ENCODE peak calls at places on chromosomes 13 and 19, in eight cellular contexts. One of them, this sample, is unnamed.

GRCh38 chr13:32737111-32737571 is 150.9 kb downstream of the PDS5B start:
- DNase-seq in A172: peak; percentile 6
- DNase-seq in memory B cell: no peak
- DNase-seq in activated CD8-positive, alpha-beta memory T cell treated with anti-CD3 and anti-CD28 coated beads for 1 hour: no peak
- DNase-seq in germinal center: peak; percentile 2
- DNase-seq in activated effector memory CD4-positive, alpha-beta T cell treated with anti-CD3 and anti-CD28 coated beads, Interleukin-2, amount 50 U/mL, for 16 hours: no peak
- DNase-seq in HTR-8/SVneo: no peak
- DNase-seq in fibroblast of the conjunctiva: no peak
- DNase-seq in this sample: peak; percentile 30

GRCh38 chr19:747432-748273 is 3.3 kb upstream of the MISP start:
- DNase-seq in A172: no peak
- DNase-seq in memory B cell: no peak
- DNase-seq in activated CD8-positive, alpha-beta memory T cell treated with anti-CD3 and anti-CD28 coated beads for 1 hour: no peak
- DNase-seq in germinal center: no peak
- DNase-seq in activated effector memory CD4-positive, alpha-beta T cell treated with anti-CD3 and anti-CD28 coated beads, Interleukin-2, amount 50 U/mL, for 16 hours: no peak
- DNase-seq in HTR-8/SVneo: no peak
- DNase-seq in fibroblast of the conjunctiva: no peak
- DNase-seq in this sample: no peak

GRCh38 chr19:55383279-55383788 is 758 bp downstream of the TMEM238 start:
- DNase-seq in A172: no peak
- DNase-seq in memory B cell: no peak
- DNase-seq in activated CD8-positive, alpha-beta memory T cell treated with anti-CD3 and anti-CD28 coated beads for 1 hour: no peak
- DNase-seq in germinal center: no peak
- DNase-seq in activated effector memory CD4-positive, alpha-beta T cell treated with anti-CD3 and anti-CD28 coated beads, Interleukin-2, amount 50 U/mL, for 16 hours: no peak
- DNase-seq in HTR-8/SVneo: no peak
- DNase-seq in fibroblast of the conjunctiva: no peak
- DNase-seq in this sample: no peak

GRCh38 chr13:98599502-98600328 is 22.8 kb upstream of the STK24 start:
- DNase-seq in A172: no peak
- DNase-seq in memory B cell: no peak
- DNase-seq in activated CD8-positive, alpha-beta memory T cell treated with anti-CD3 and anti-CD28 coated beads for 1 hour: no peak
- DNase-seq in germinal center: no peak
- DNase-seq in activated effector memory CD4-positive, alpha-beta T cell treated with anti-CD3 and anti-CD28 coated beads, Interleukin-2, amount 50 U/mL, for 16 hours: no peak
- DNase-seq in HTR-8/SVneo: peak; percentile 12
- DNase-seq in fibroblast of the conjunctiva: no peak
- DNase-seq in this sample: no peak

GRCh38 chr13:33394294-33394932 is 108.9 kb upstream of the STARD13 start:
- DNase-seq in A172: no peak
- DNase-seq in memory B cell: no peak
- DNase-seq in activated CD8-positive, alpha-beta memory T cell treated with anti-CD3 and anti-CD28 coated beads for 1 hour: no peak
- DNase-seq in germinal center: no peak
- DNase-seq in activated effector memory CD4-positive, alpha-beta T cell treated with anti-CD3 and anti-CD28 coated beads, Interleukin-2, amount 50 U/mL, for 16 hours: no peak
- DNase-seq in HTR-8/SVneo: no peak
- DNase-seq in fibroblast of the conjunctiva: no peak
- DNase-seq in this sample: no peak

GRCh38 chr13:51849145-51850101 is 4.4 kb upstream of the TMEM272 start:
- DNase-seq in A172: peak; percentile 17
- DNase-seq in memory B cell: peak; percentile 14
- DNase-seq in activated CD8-positive, alpha-beta memory T cell treated with anti-CD3 and anti-CD28 coated beads for 1 hour: no peak
- DNase-seq in germinal center: peak; percentile 64
- DNase-seq in activated effector memory CD4-positive, alpha-beta T cell treated with anti-CD3 and anti-CD28 coated beads, Interleukin-2, amount 50 U/mL, for 16 hours: peak; percentile 71
- DNase-seq in HTR-8/SVneo: peak; percentile 22
- DNase-seq in fibroblast of the conjunctiva: no peak
- DNase-seq in this sample: peak; percentile 8

GRCh38 chr19:39927524-39928356 is 6.7 kb downstream of the FCGBP start:
- DNase-seq in A172: no peak
- DNase-seq in memory B cell: no peak
- DNase-seq in activated CD8-positive, alpha-beta memory T cell treated with anti-CD3 and anti-CD28 coated beads for 1 hour: no peak
- DNase-seq in germinal center: no peak
- DNase-seq in activated effector memory CD4-positive, alpha-beta T cell treated with anti-CD3 and anti-CD28 coated beads, Interleukin-2, amount 50 U/mL, for 16 hours: no peak
- DNase-seq in HTR-8/SVneo: no peak
- DNase-seq in fibroblast of the conjunctiva: no peak
- DNase-seq in this sample: no peak

GRCh38 chr19:56949651-56950050 is 109.1 kb upstream of the PEG3 start:
- DNase-seq in A172: no peak
- DNase-seq in memory B cell: no peak
- DNase-seq in activated CD8-positive, alpha-beta memory T cell treated with anti-CD3 and anti-CD28 coated beads for 1 hour: no peak
- DNase-seq in germinal center: no peak
- DNase-seq in activated effector memory CD4-positive, alpha-beta T cell treated with anti-CD3 and anti-CD28 coated beads, Interleukin-2, amount 50 U/mL, for 16 hours: no peak
- DNase-seq in HTR-8/SVneo: no peak
- DNase-seq in fibroblast of the conjunctiva: no peak
- DNase-seq in this sample: no peak

GRCh38 chr13:99496322-99497142 is 4.7 kb upstream of the TM9SF2 start:
- DNase-seq in A172: peak; percentile 98
- DNase-seq in memory B cell: peak; percentile 53
- DNase-seq in activated CD8-positive, alpha-beta memory T cell treated with anti-CD3 and anti-CD28 coated beads for 1 hour: peak; percentile 22
- DNase-seq in germinal center: no peak
- DNase-seq in activated effector memory CD4-positive, alpha-beta T cell treated with anti-CD3 and anti-CD28 coated beads, Interleukin-2, amount 50 U/mL, for 16 hours: peak; percentile 88
- DNase-seq in HTR-8/SVneo: no peak
- DNase-seq in fibroblast of the conjunctiva: peak; percentile 38
- DNase-seq in this sample: peak; percentile 94

GRCh38 chr19:41641879-41642485 is 15.1 kb upstream of the CEACAM4 start:
- DNase-seq in A172: peak; percentile 67
- DNase-seq in memory B cell: peak; percentile 67
- DNase-seq in activated CD8-positive, alpha-beta memory T cell treated with anti-CD3 and anti-CD28 coated beads for 1 hour: peak; percentile 24
- DNase-seq in germinal center: peak; percentile 82
- DNase-seq in activated effector memory CD4-positive, alpha-beta T cell treated with anti-CD3 and anti-CD28 coated beads, Interleukin-2, amount 50 U/mL, for 16 hours: peak; percentile 88
- DNase-seq in HTR-8/SVneo: peak; percentile 80
- DNase-seq in fibroblast of the conjunctiva: peak; percentile 16
- DNase-seq in this sample: peak; percentile 50

GRCh38 chr13:44627441-44627840 is 51.3 kb upstream of the TSC22D1 start:
- DNase-seq in A172: no peak
- DNase-seq in memory B cell: no peak
- DNase-seq in activated CD8-positive, alpha-beta memory T cell treated with anti-CD3 and anti-CD28 coated beads for 1 hour: no peak
- DNase-seq in germinal center: no peak
- DNase-seq in activated effector memory CD4-positive, alpha-beta T cell treated with anti-CD3 and anti-CD28 coated beads, Interleukin-2, amount 50 U/mL, for 16 hours: no peak
- DNase-seq in HTR-8/SVneo: peak; percentile 12
- DNase-seq in fibroblast of the conjunctiva: no peak
- DNase-seq in this sample: no peak

GRCh38 chr19:1249298-1249989 is 1.1 kb downstream of the MIDN start:
- DNase-seq in A172: peak; percentile 97
- DNase-seq in memory B cell: peak; percentile 87
- DNase-seq in activated CD8-positive, alpha-beta memory T cell treated with anti-CD3 and anti-CD28 coated beads for 1 hour: peak; percentile 82
- DNase-seq in germinal center: peak; percentile 95
- DNase-seq in activated effector memory CD4-positive, alpha-beta T cell treated with anti-CD3 and anti-CD28 coated beads, Interleukin-2, amount 50 U/mL, for 16 hours: peak; percentile 97
- DNase-seq in HTR-8/SVneo: no peak
- DNase-seq in fibroblast of the conjunctiva: peak; percentile 93
- DNase-seq in this sample: peak; percentile 91

GRCh38 chr13:111292710-111293485 is 27.5 kb upstream of the TEX29 start:
- DNase-seq in A172: no peak
- DNase-seq in memory B cell: no peak
- DNase-seq in activated CD8-positive, alpha-beta memory T cell treated with anti-CD3 and anti-CD28 coated beads for 1 hour: no peak
- DNase-seq in germinal center: no peak
- DNase-seq in activated effector memory CD4-positive, alpha-beta T cell treated with anti-CD3 and anti-CD28 coated beads, Interleukin-2, amount 50 U/mL, for 16 hours: no peak
- DNase-seq in HTR-8/SVneo: no peak
- DNase-seq in fibroblast of the conjunctiva: no peak
- DNase-seq in this sample: no peak

GRCh38 chr19:29687897-29688728 is 22.9 kb downstream of the PLEKHF1 start:
- DNase-seq in A172: peak; percentile 31
- DNase-seq in memory B cell: no peak
- DNase-seq in activated CD8-positive, alpha-beta memory T cell treated with anti-CD3 and anti-CD28 coated beads for 1 hour: no peak
- DNase-seq in germinal center: no peak
- DNase-seq in activated effector memory CD4-positive, alpha-beta T cell treated with anti-CD3 and anti-CD28 coated beads, Interleukin-2, amount 50 U/mL, for 16 hours: no peak
- DNase-seq in HTR-8/SVneo: no peak
- DNase-seq in fibroblast of the conjunctiva: peak; percentile 90
- DNase-seq in this sample: no peak

GRCh38 chr13:53788286-53788685 is 759.7 kb downstream of the OLFM4 start:
- DNase-seq in A172: no peak
- DNase-seq in memory B cell: no peak
- DNase-seq in activated CD8-positive, alpha-beta memory T cell treated with anti-CD3 and anti-CD28 coated beads for 1 hour: no peak
- DNase-seq in germinal center: no peak
- DNase-seq in activated effector memory CD4-positive, alpha-beta T cell treated with anti-CD3 and anti-CD28 coated beads, Interleukin-2, amount 50 U/mL, for 16 hours: no peak
- DNase-seq in HTR-8/SVneo: no peak
- DNase-seq in fibroblast of the conjunctiva: no peak
- DNase-seq in this sample: no peak

GRCh38 chr19:46303702-46304397 is 7.0 kb downstream of the HIF3A start:
- DNase-seq in A172: no peak
- DNase-seq in memory B cell: no peak
- DNase-seq in activated CD8-positive, alpha-beta memory T cell treated with anti-CD3 and anti-CD28 coated beads for 1 hour: no peak
- DNase-seq in germinal center: no peak
- DNase-seq in activated effector memory CD4-positive, alpha-beta T cell treated with anti-CD3 and anti-CD28 coated beads, Interleukin-2, amount 50 U/mL, for 16 hours: peak; percentile 66
- DNase-seq in HTR-8/SVneo: no peak
- DNase-seq in fibroblast of the conjunctiva: no peak
- DNase-seq in this sample: no peak

GRCh38 chr13:49652691-49653305 is 24.5 kb downstream of the ARL11 start:
- DNase-seq in A172: peak; percentile 35
- DNase-seq in memory B cell: no peak
- DNase-seq in activated CD8-positive, alpha-beta memory T cell treated with anti-CD3 and anti-CD28 coated beads for 1 hour: no peak
- DNase-seq in germinal center: peak; percentile 36
- DNase-seq in activated effector memory CD4-positive, alpha-beta T cell treated with anti-CD3 and anti-CD28 coated beads, Interleukin-2, amount 50 U/mL, for 16 hours: no peak
- DNase-seq in HTR-8/SVneo: peak; percentile 62
- DNase-seq in fibroblast of the conjunctiva: no peak
- DNase-seq in this sample: peak; percentile 29

GRCh38 chr19:38482496-38482895 is 49.0 kb downstream of the RYR1 start:
- DNase-seq in A172: no peak
- DNase-seq in memory B cell: no peak
- DNase-seq in activated CD8-positive, alpha-beta memory T cell treated with anti-CD3 and anti-CD28 coated beads for 1 hour: no peak
- DNase-seq in germinal center: no peak
- DNase-seq in activated effector memory CD4-positive, alpha-beta T cell treated with anti-CD3 and anti-CD28 coated beads, Interleukin-2, amount 50 U/mL, for 16 hours: no peak
- DNase-seq in HTR-8/SVneo: no peak
- DNase-seq in fibroblast of the conjunctiva: no peak
- DNase-seq in this sample: no peak

GRCh38 chr19:33040994-33041827 is 23.5 kb downstream of the RHPN2 start:
- DNase-seq in A172: no peak
- DNase-seq in memory B cell: no peak
- DNase-seq in activated CD8-positive, alpha-beta memory T cell treated with anti-CD3 and anti-CD28 coated beads for 1 hour: no peak
- DNase-seq in germinal center: no peak
- DNase-seq in activated effector memory CD4-positive, alpha-beta T cell treated with anti-CD3 and anti-CD28 coated beads, Interleukin-2, amount 50 U/mL, for 16 hours: no peak
- DNase-seq in HTR-8/SVneo: peak; percentile 34
- DNase-seq in fibroblast of the conjunctiva: no peak
- DNase-seq in this sample: peak; percentile 95

GRCh38 chr13:32427852-32428580 is at the start of gene N4BP2L1:
- DNase-seq in A172: peak; percentile 16
- DNase-seq in memory B cell: peak; percentile 76
- DNase-seq in activated CD8-positive, alpha-beta memory T cell treated with anti-CD3 and anti-CD28 coated beads for 1 hour: peak; percentile 68
- DNase-seq in germinal center: peak; percentile 62
- DNase-seq in activated effector memory CD4-positive, alpha-beta T cell treated with anti-CD3 and anti-CD28 coated beads, Interleukin-2, amount 50 U/mL, for 16 hours: peak; percentile 95
- DNase-seq in HTR-8/SVneo: peak; percentile 57
- DNase-seq in fibroblast of the conjunctiva: no peak
- DNase-seq in this sample: peak; percentile 57

GRCh38 chr13:107141767-107142166 is 573.8 kb upstream of the ARGLU1 start:
- DNase-seq in A172: no peak
- DNase-seq in memory B cell: no peak
- DNase-seq in activated CD8-positive, alpha-beta memory T cell treated with anti-CD3 and anti-CD28 coated beads for 1 hour: no peak
- DNase-seq in germinal center: no peak
- DNase-seq in activated effector memory CD4-positive, alpha-beta T cell treated with anti-CD3 and anti-CD28 coated beads, Interleukin-2, amount 50 U/mL, for 16 hours: no peak
- DNase-seq in HTR-8/SVneo: no peak
- DNase-seq in fibroblast of the conjunctiva: no peak
- DNase-seq in this sample: no peak

This sample was measured in ACHN.